ENCODE peak calls at places on chromosomes 11 and 22, in seven cellular contexts. R, F, V, N, P, W and M are unnamed samples.

GRCh38 chr11:67457453-67457852 is 2.3 kb downstream of the CABP4 start:
- DNase-seq in N (no peak), R (no peak), P (no peak), W (no peak), V (no peak), F (no peak), M (no peak)

GRCh38 chr22:49833340-49834007 is 5.8 kb upstream of the BRD1 start:
- DNase-seq in W (no peak), N (no peak), V (no peak), R (no peak), F (no peak), P (no peak), M (no peak)

GRCh38 chr11:68683952-68684384 is 376 bp upstream of the GAL start:
- DNase-seq in R (no peak), W (no peak), F (no peak), V (no peak), P (no peak), N (no peak), M (no peak)

GRCh38 chr11:11155962-11156815 is 196.9 kb downstream of the CSNK2A3 start:
- DNase-seq in V (no peak), W (no peak), R (peak; percentile 46), F (peak; percentile 75), P (peak; percentile 9), N (peak; percentile 90), M (no peak)

GRCh38 chr11:41306435-41306834 is 153.0 kb downstream of the LRRC4C start:
- DNase-seq in F (no peak), N (no peak), W (no peak), P (no peak), R (no peak), V (no peak), M (no peak)

GRCh38 chr22:30882181-30882771 is 86.3 kb downstream of the MORC2 start:
- DNase-seq in V (no peak), W (no peak), R (no peak), P (no peak), N (no peak), F (peak; percentile 13), M (no peak)

GRCh38 chr11:18749681-18750319 is 23.8 kb upstream of the IGSF22 start:
- DNase-seq in W (no peak), V (no peak), P (peak; percentile 37), F (peak; percentile 75), N (peak; percentile 77), R (no peak), M (no peak)

GRCh38 chr11:690738-691633 is 4.0 kb downstream of the DEAF1 start:
- DNase-seq in N (no peak), F (no peak), R (no peak), W (no peak), V (no peak), P (no peak), M (no peak)

GRCh38 chr11:26420331-26420730 is 88.4 kb downstream of the ANO3 start:
- DNase-seq in N (no peak), P (no peak), V (no peak), R (no peak), W (no peak), F (peak; percentile 80), M (no peak)

GRCh38 chr22:38631724-38632123 is 24.5 kb downstream of the FAM227A start:
- DNase-seq in F (no peak), N (no peak), P (no peak), W (no peak), R (no peak), V (no peak), M (no peak)

GRCh38 chr11:13216019-13217006 is 61.3 kb upstream of the BMAL1 start:
- DNase-seq in V (no peak), F (peak; percentile 95), P (peak; percentile 90), W (peak; percentile 70), R (no peak), N (peak; percentile 55), M (no peak)

GRCh38 chr11:8989411-8989810 is 14.4 kb downstream of the NRIP3 start:
- DNase-seq in N (no peak), R (no peak), F (peak; percentile 80), V (no peak), W (no peak), P (no peak), M (no peak)

GRCh38 chr11:117928818-117929567 is at the start of gene TMPRSS13:
- DNase-seq in N (peak; percentile 67), F (peak; percentile 93), P (no peak), V (peak; percentile 90), W (peak; percentile 52), R (no peak), M (no peak)
- H3K4me1 ChIP-seq in N (peaks cover 4% of the 10 kb centered on the region), F (peaks cover 17% of the 10 kb centered on the region), P (no peaks in the 10 kb centered on the region), V (peaks cover 59% of the 10 kb centered on the region), W (no peaks in the 10 kb centered on the region), R (peaks cover 42% of the 10 kb centered on the region), M (no peaks in the 10 kb centered on the region)

DNA sequence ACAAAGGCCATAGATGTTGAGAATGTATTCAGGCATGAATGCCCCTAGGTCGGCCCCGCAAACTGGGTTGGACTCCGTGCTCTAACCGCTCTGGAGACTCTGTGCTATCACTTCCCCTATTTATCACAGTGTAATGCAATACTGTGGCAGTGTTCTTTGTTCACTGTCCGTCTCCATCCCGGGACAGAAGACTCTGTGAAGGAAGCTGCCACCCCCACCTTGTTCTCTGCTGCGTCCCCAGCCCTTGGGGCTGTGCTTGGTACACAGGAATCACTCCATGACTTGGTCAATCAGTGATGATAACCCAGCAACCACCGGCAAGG is 57.6 kb downstream of the TSPAN18 start:
- DNase-seq in N (no peak), P (no peak), V (no peak), F (no peak), R (no peak), W (no peak), M (no peak)
- H3K4me1 ChIP-seq in N (peaks cover 19% of the 10 kb centered on the region), P (peaks cover 3% of the 10 kb centered on the region), V (peaks cover 24% of the 10 kb centered on the region), F (peaks cover 15% of the 10 kb centered on the region), R (no peaks in the 10 kb centered on the region), W (peaks cover 11% of the 10 kb centered on the region), M (no peaks in the 10 kb centered on the region)

DNA sequence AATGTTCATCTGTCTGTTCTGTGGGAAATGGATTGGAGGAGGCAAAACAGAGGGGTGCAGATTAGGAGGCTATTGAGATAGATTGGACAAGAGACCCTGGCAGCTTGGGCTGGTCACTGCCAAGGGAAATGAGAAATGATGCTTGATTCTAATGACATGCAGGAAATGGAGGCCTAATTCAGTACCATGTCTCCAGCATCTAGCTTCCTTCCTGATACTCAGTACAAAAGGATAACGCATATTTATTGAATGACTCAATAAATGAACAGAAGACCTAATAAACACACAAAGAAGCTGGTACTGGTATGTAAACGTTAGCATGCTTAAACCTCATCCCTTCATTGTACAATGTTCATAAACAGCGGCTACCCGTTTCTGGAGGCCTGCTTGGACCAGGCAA is 412.2 kb downstream of the BUD13 start:
- DNase-seq in R (no peak), N (no peak), V (no peak), P (no peak), F (no peak), W (no peak), M (no peak)
- H3K4me1 ChIP-seq in R (no peaks in the 10 kb centered on the region), N (no peaks in the 10 kb centered on the region), V (no peaks in the 10 kb centered on the region), P (no peaks in the 10 kb centered on the region), F (peaks cover 2% of the 10 kb centered on the region), W (no peaks in the 10 kb centered on the region), M (no peaks in the 10 kb centered on the region)

GRCh38 chr11:65528819-65529350 is 4.0 kb downstream of the SCYL1 start:
- DNase-seq in F (no peak), W (no peak), N (no peak), P (no peak), V (no peak), R (no peak), M (no peak)
- H3K4me1 ChIP-seq in F (no peaks in the 10 kb centered on the region), W (peaks cover 23% of the 10 kb centered on the region), N (no peaks in the 10 kb centered on the region), P (peaks cover 14% of the 10 kb centered on the region), V (peaks cover 18% of the 10 kb centered on the region), R (peaks cover 38% of the 10 kb centered on the region), M (peaks cover 10% of the 10 kb centered on the region)

GRCh38 chr11:44157019-44157418 is 61.5 kb downstream of the EXT2 start:
- DNase-seq in R (no peak), F (no peak), W (no peak), P (no peak), V (no peak), N (no peak), M (no peak)
- H3K4me1 ChIP-seq in R (no peaks in the 10 kb centered on the region), F (no peaks in the 10 kb centered on the region), W (no peaks in the 10 kb centered on the region), P (no peaks in the 10 kb centered on the region), V (no peaks in the 10 kb centered on the region), N (no peaks in the 10 kb centered on the region), M (no peaks in the 10 kb centered on the region)

DNA sequence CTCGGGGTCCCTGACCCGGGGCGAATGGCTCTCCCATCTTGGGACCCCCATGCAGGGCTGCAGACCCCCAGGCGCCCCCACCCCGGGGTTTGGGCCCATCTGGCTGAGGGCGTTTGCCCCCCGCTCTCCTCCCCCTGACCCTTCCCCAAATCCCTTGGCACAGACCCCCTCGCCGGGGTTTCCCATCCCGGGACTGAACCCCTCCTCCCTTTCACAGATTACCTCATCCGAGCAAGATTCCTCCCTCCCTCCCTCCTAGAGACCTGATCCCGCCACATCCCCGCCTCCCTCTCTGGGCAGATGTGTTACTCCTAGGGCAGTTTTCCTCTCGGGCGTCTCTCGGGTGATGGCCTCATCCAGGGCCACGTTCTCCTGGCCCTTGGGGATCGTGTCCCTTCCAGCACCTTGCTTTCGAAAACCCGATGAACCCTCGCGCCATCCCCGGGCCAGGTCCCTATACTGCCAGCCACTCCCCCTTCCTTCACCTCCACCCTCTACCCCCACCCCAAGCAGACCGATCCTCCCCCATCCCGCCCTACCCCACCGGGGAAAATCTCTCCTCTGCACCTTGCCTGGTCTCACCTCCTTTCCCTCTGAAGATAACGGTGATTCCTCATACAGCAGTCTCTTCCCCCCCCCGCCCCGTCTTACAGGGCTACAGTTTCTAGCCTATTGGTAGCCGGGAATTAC is 899 bp downstream of the KMT2A start:
- DNase-seq in R (peak; percentile 45), W (peak; percentile 78), F (peak; percentile 85), P (peak; percentile 28), N (peak; percentile 56), V (peak; percentile 51), M (peak; percentile 69)
- H3K4me1 ChIP-seq in R (peaks cover 42% of the 10 kb centered on the region), W (peaks cover 54% of the 10 kb centered on the region), F (peaks cover 6% of the 10 kb centered on the region), P (peaks cover 31% of the 10 kb centered on the region), N (peaks cover 4% of the 10 kb centered on the region), V (peaks cover 46% of the 10 kb centered on the region), M (no peaks in the 10 kb centered on the region)

GRCh38 chr11:119845756-119846155 is 116.8 kb upstream of the NECTIN1 start:
- DNase-seq in V (no peak), W (no peak), N (no peak), P (no peak), R (no peak), F (no peak), M (no peak)
- H3K4me1 ChIP-seq in V (no peaks in the 10 kb centered on the region), W (no peaks in the 10 kb centered on the region), N (no peaks in the 10 kb centered on the region), P (no peaks in the 10 kb centered on the region), R (no peaks in the 10 kb centered on the region), F (peaks cover 3% of the 10 kb centered on the region), M (no peaks in the 10 kb centered on the region)

GRCh38 chr11:45167283-45167682 is 20.8 kb downstream of the PRDM11 start:
- DNase-seq in F (no peak), V (no peak), P (no peak), N (no peak), W (no peak), R (no peak), M (no peak)
- H3K4me1 ChIP-seq in F (no peaks in the 10 kb centered on the region), V (peaks cover 33% of the 10 kb centered on the region), P (no peaks in the 10 kb centered on the region), N (no peaks in the 10 kb centered on the region), W (peaks cover 38% of the 10 kb centered on the region), R (no peaks in the 10 kb centered on the region), M (peaks cover 15% of the 10 kb centered on the region)

GRCh38 chr11:71252434-71252781 is at the start of gene SHANK2:
- DNase-seq in R (no peak), V (peak; percentile 62), N (peak; percentile 61), P (no peak), W (no peak), F (peak; percentile 42), M (no peak)
- H3K4me1 ChIP-seq in R (no peaks in the 10 kb centered on the region), V (peaks cover 51% of the 10 kb centered on the region), N (peaks cover 14% of the 10 kb centered on the region), P (peaks cover 32% of the 10 kb centered on the region), W (peaks cover 31% of the 10 kb centered on the region), F (peaks cover 10% of the 10 kb centered on the region), M (peaks cover 23% of the 10 kb centered on the region)